ENCODE peak calls at places on chromosomes 12 and 14, in seven cellular contexts. One of them, this sample, is unnamed.

GRCh38 chr12:126518596-126519200 is 1453.5 kb downstream of the AACS start:
- DNase-seq in MCF 10A: peak
- DNase-seq in activated CD4-positive, alpha-beta T cell treated with anti-CD3 and anti-CD28 coated beads for 24 hours: no peak
- DNase-seq in stimulated activated naive CD8-positive, alpha-beta T cell treated with anti-CD3 and anti-CD28 coated beads, Interleukin-15, Interleukin-2, amounts not matched to agents 100 U/mL and 50 U/mL, for 24 hours: no peak
- DNase-seq in left ventricle myocardium inferior: no peak
- DNase-seq in AG20443: no peak
- DNase-seq in heart left ventricle: no peak
- DNase-seq in this sample: no peak

GRCh38 chr12:53224897-53225634 is 6.9 kb downstream of the RARG start:
- DNase-seq in MCF 10A: no peak
- DNase-seq in AG20443: no peak
- DNase-seq in stimulated activated naive CD8-positive, alpha-beta T cell treated with anti-CD3 and anti-CD28 coated beads, Interleukin-15, Interleukin-2, amounts not matched to agents 100 U/mL and 50 U/mL, for 24 hours: no peak
- DNase-seq in activated CD4-positive, alpha-beta T cell treated with anti-CD3 and anti-CD28 coated beads for 24 hours: no peak
- DNase-seq in heart left ventricle: no peak
- DNase-seq in left ventricle myocardium inferior: no peak
- DNase-seq in this sample: no peak

GRCh38 chr14:64779472-64779871 is 75.2 kb downstream of the PLEKHG3 start:
- DNase-seq in activated CD4-positive, alpha-beta T cell treated with anti-CD3 and anti-CD28 coated beads for 24 hours: no peak
- DNase-seq in stimulated activated naive CD8-positive, alpha-beta T cell treated with anti-CD3 and anti-CD28 coated beads, Interleukin-15, Interleukin-2, amounts not matched to agents 100 U/mL and 50 U/mL, for 24 hours: no peak
- DNase-seq in left ventricle myocardium inferior: peak
- DNase-seq in heart left ventricle: no peak
- DNase-seq in MCF 10A: no peak
- DNase-seq in AG20443: no peak
- DNase-seq in this sample: no peak

GRCh38 chr14:103385994-103386491 is 828 bp downstream of the MARK3 start:
- DNase-seq in heart left ventricle: peak
- DNase-seq in AG20443: no peak
- DNase-seq in activated CD4-positive, alpha-beta T cell treated with anti-CD3 and anti-CD28 coated beads for 24 hours: no peak
- DNase-seq in left ventricle myocardium inferior: no peak
- DNase-seq in MCF 10A: peak
- DNase-seq in stimulated activated naive CD8-positive, alpha-beta T cell treated with anti-CD3 and anti-CD28 coated beads, Interleukin-15, Interleukin-2, amounts not matched to agents 100 U/mL and 50 U/mL, for 24 hours: peak
- DNase-seq in this sample: peak

GRCh38 chr14:76717508-76717907 is 43.8 kb upstream of the VASH1 start:
- DNase-seq in heart left ventricle: no peak
- DNase-seq in MCF 10A: no peak
- DNase-seq in AG20443: no peak
- DNase-seq in left ventricle myocardium inferior: no peak
- DNase-seq in activated CD4-positive, alpha-beta T cell treated with anti-CD3 and anti-CD28 coated beads for 24 hours: no peak
- DNase-seq in stimulated activated naive CD8-positive, alpha-beta T cell treated with anti-CD3 and anti-CD28 coated beads, Interleukin-15, Interleukin-2, amounts not matched to agents 100 U/mL and 50 U/mL, for 24 hours: no peak
- DNase-seq in this sample: no peak

GRCh38 chr12:76033116-76034001 is 1.8 kb upstream of the PHLDA1 start:
- DNase-seq in heart left ventricle: no peak
- DNase-seq in stimulated activated naive CD8-positive, alpha-beta T cell treated with anti-CD3 and anti-CD28 coated beads, Interleukin-15, Interleukin-2, amounts not matched to agents 100 U/mL and 50 U/mL, for 24 hours: no peak
- DNase-seq in MCF 10A: no peak
- DNase-seq in AG20443: peak
- DNase-seq in activated CD4-positive, alpha-beta T cell treated with anti-CD3 and anti-CD28 coated beads for 24 hours: no peak
- DNase-seq in left ventricle myocardium inferior: no peak
- DNase-seq in this sample: no peak

GRCh38 chr14:79476133-79476532 is 735.2 kb downstream of the DIO2 start:
- DNase-seq in MCF 10A: no peak
- DNase-seq in left ventricle myocardium inferior: no peak
- DNase-seq in AG20443: no peak
- DNase-seq in heart left ventricle: no peak
- DNase-seq in activated CD4-positive, alpha-beta T cell treated with anti-CD3 and anti-CD28 coated beads for 24 hours: no peak
- DNase-seq in stimulated activated naive CD8-positive, alpha-beta T cell treated with anti-CD3 and anti-CD28 coated beads, Interleukin-15, Interleukin-2, amounts not matched to agents 100 U/mL and 50 U/mL, for 24 hours: no peak
- DNase-seq in this sample: no peak

GRCh38 chr12:14327717-14328116 is 37.8 kb upstream of the ATF7IP start:
- DNase-seq in left ventricle myocardium inferior: no peak
- DNase-seq in heart left ventricle: no peak
- DNase-seq in activated CD4-positive, alpha-beta T cell treated with anti-CD3 and anti-CD28 coated beads for 24 hours: no peak
- DNase-seq in MCF 10A: no peak
- DNase-seq in stimulated activated naive CD8-positive, alpha-beta T cell treated with anti-CD3 and anti-CD28 coated beads, Interleukin-15, Interleukin-2, amounts not matched to agents 100 U/mL and 50 U/mL, for 24 hours: no peak
- DNase-seq in AG20443: peak
- DNase-seq in this sample: no peak

GRCh38 chr12:89179983-89180382 is 172.3 kb downstream of the DUSP6 start:
- DNase-seq in AG20443: peak
- DNase-seq in activated CD4-positive, alpha-beta T cell treated with anti-CD3 and anti-CD28 coated beads for 24 hours: no peak
- DNase-seq in heart left ventricle: no peak
- DNase-seq in stimulated activated naive CD8-positive, alpha-beta T cell treated with anti-CD3 and anti-CD28 coated beads, Interleukin-15, Interleukin-2, amounts not matched to agents 100 U/mL and 50 U/mL, for 24 hours: no peak
- DNase-seq in MCF 10A: peak
- DNase-seq in left ventricle myocardium inferior: no peak
- DNase-seq in this sample: no peak

GRCh38 chr12:109912790-109913189 is 12.7 kb downstream of the TCHP start:
- DNase-seq in left ventricle myocardium inferior: no peak
- DNase-seq in stimulated activated naive CD8-positive, alpha-beta T cell treated with anti-CD3 and anti-CD28 coated beads, Interleukin-15, Interleukin-2, amounts not matched to agents 100 U/mL and 50 U/mL, for 24 hours: no peak
- DNase-seq in AG20443: no peak
- DNase-seq in activated CD4-positive, alpha-beta T cell treated with anti-CD3 and anti-CD28 coated beads for 24 hours: no peak
- DNase-seq in MCF 10A: no peak
- DNase-seq in heart left ventricle: no peak
- DNase-seq in this sample: no peak

GRCh38 chr14:94935901-94936300 is 166.0 kb upstream of the GSC start:
- DNase-seq in heart left ventricle: no peak
- DNase-seq in activated CD4-positive, alpha-beta T cell treated with anti-CD3 and anti-CD28 coated beads for 24 hours: no peak
- DNase-seq in stimulated activated naive CD8-positive, alpha-beta T cell treated with anti-CD3 and anti-CD28 coated beads, Interleukin-15, Interleukin-2, amounts not matched to agents 100 U/mL and 50 U/mL, for 24 hours: no peak
- DNase-seq in AG20443: no peak
- DNase-seq in MCF 10A: no peak
- DNase-seq in left ventricle myocardium inferior: no peak
- DNase-seq in this sample: no peak

GRCh38 chr12:45336331-45336730 is 120.4 kb downstream of the ANO6 start:
- DNase-seq in left ventricle myocardium inferior: no peak
- DNase-seq in activated CD4-positive, alpha-beta T cell treated with anti-CD3 and anti-CD28 coated beads for 24 hours: no peak
- DNase-seq in MCF 10A: peak
- DNase-seq in stimulated activated naive CD8-positive, alpha-beta T cell treated with anti-CD3 and anti-CD28 coated beads, Interleukin-15, Interleukin-2, amounts not matched to agents 100 U/mL and 50 U/mL, for 24 hours: no peak
- DNase-seq in AG20443: peak
- DNase-seq in heart left ventricle: no peak
- DNase-seq in this sample: no peak

GRCh38 chr14:90621205-90621600 is 195.0 kb downstream of the TTC7B start:
- DNase-seq in AG20443: no peak
- DNase-seq in heart left ventricle: no peak
- DNase-seq in stimulated activated naive CD8-positive, alpha-beta T cell treated with anti-CD3 and anti-CD28 coated beads, Interleukin-15, Interleukin-2, amounts not matched to agents 100 U/mL and 50 U/mL, for 24 hours: no peak
- DNase-seq in left ventricle myocardium inferior: no peak
- DNase-seq in MCF 10A: no peak
- DNase-seq in activated CD4-positive, alpha-beta T cell treated with anti-CD3 and anti-CD28 coated beads for 24 hours: no peak
- DNase-seq in this sample: no peak

GRCh38 chr12:10235761-10236631 is 23.3 kb downstream of the GABARAPL1 start:
- DNase-seq in MCF 10A: peak
- DNase-seq in stimulated activated naive CD8-positive, alpha-beta T cell treated with anti-CD3 and anti-CD28 coated beads, Interleukin-15, Interleukin-2, amounts not matched to agents 100 U/mL and 50 U/mL, for 24 hours: peak
- DNase-seq in AG20443: peak
- DNase-seq in left ventricle myocardium inferior: no peak
- DNase-seq in heart left ventricle: no peak
- DNase-seq in activated CD4-positive, alpha-beta T cell treated with anti-CD3 and anti-CD28 coated beads for 24 hours: peak
- DNase-seq in this sample: peak

GRCh38 chr12:42696424-42697149 is 107.0 kb upstream of the PRICKLE1 start:
- DNase-seq in MCF 10A: peak
- DNase-seq in left ventricle myocardium inferior: peak
- DNase-seq in heart left ventricle: peak
- DNase-seq in stimulated activated naive CD8-positive, alpha-beta T cell treated with anti-CD3 and anti-CD28 coated beads, Interleukin-15, Interleukin-2, amounts not matched to agents 100 U/mL and 50 U/mL, for 24 hours: no peak
- DNase-seq in AG20443: peak
- DNase-seq in activated CD4-positive, alpha-beta T cell treated with anti-CD3 and anti-CD28 coated beads for 24 hours: no peak
- DNase-seq in this sample: no peak

GRCh38 chr14:50943261-50943942 is 881 bp downstream of the PYGL start:
- DNase-seq in AG20443: peak
- DNase-seq in MCF 10A: peak
- DNase-seq in left ventricle myocardium inferior: peak
- DNase-seq in activated CD4-positive, alpha-beta T cell treated with anti-CD3 and anti-CD28 coated beads for 24 hours: no peak
- DNase-seq in stimulated activated naive CD8-positive, alpha-beta T cell treated with anti-CD3 and anti-CD28 coated beads, Interleukin-15, Interleukin-2, amounts not matched to agents 100 U/mL and 50 U/mL, for 24 hours: peak
- DNase-seq in heart left ventricle: peak
- DNase-seq in this sample: peak

GRCh38 chr12:57760347-57760982 is 5.6 kb downstream of the MARCHF9 start:
- DNase-seq in MCF 10A: no peak
- DNase-seq in activated CD4-positive, alpha-beta T cell treated with anti-CD3 and anti-CD28 coated beads for 24 hours: no peak
- DNase-seq in stimulated activated naive CD8-positive, alpha-beta T cell treated with anti-CD3 and anti-CD28 coated beads, Interleukin-15, Interleukin-2, amounts not matched to agents 100 U/mL and 50 U/mL, for 24 hours: no peak
- DNase-seq in heart left ventricle: no peak
- DNase-seq in left ventricle myocardium inferior: no peak
- DNase-seq in AG20443: no peak
- DNase-seq in this sample: no peak

GRCh38 chr14:31229638-31230229 is 22.1 kb upstream of the HECTD1 start:
- DNase-seq in MCF 10A: peak
- DNase-seq in activated CD4-positive, alpha-beta T cell treated with anti-CD3 and anti-CD28 coated beads for 24 hours: no peak
- DNase-seq in AG20443: peak
- DNase-seq in stimulated activated naive CD8-positive, alpha-beta T cell treated with anti-CD3 and anti-CD28 coated beads, Interleukin-15, Interleukin-2, amounts not matched to agents 100 U/mL and 50 U/mL, for 24 hours: no peak
- DNase-seq in heart left ventricle: no peak
- DNase-seq in left ventricle myocardium inferior: peak
- DNase-seq in this sample: no peak

GRCh38 chr12:15982471-15982870 is 71.3 kb downstream of the DERA start:
- DNase-seq in left ventricle myocardium inferior: no peak
- DNase-seq in AG20443: peak
- DNase-seq in heart left ventricle: no peak
- DNase-seq in stimulated activated naive CD8-positive, alpha-beta T cell treated with anti-CD3 and anti-CD28 coated beads, Interleukin-15, Interleukin-2, amounts not matched to agents 100 U/mL and 50 U/mL, for 24 hours: no peak
- DNase-seq in MCF 10A: peak
- DNase-seq in activated CD4-positive, alpha-beta T cell treated with anti-CD3 and anti-CD28 coated beads for 24 hours: no peak
- DNase-seq in this sample: no peak

GRCh38 chr12:29245246-29245645 is 96.2 kb downstream of the FAR2 start:
- DNase-seq in left ventricle myocardium inferior: no peak
- DNase-seq in stimulated activated naive CD8-positive, alpha-beta T cell treated with anti-CD3 and anti-CD28 coated beads, Interleukin-15, Interleukin-2, amounts not matched to agents 100 U/mL and 50 U/mL, for 24 hours: no peak
- DNase-seq in activated CD4-positive, alpha-beta T cell treated with anti-CD3 and anti-CD28 coated beads for 24 hours: no peak
- DNase-seq in MCF 10A: no peak
- DNase-seq in AG20443: no peak
- DNase-seq in heart left ventricle: no peak
- DNase-seq in this sample: no peak

GRCh38 chr12:116773276-116773731 is 35.2 kb downstream of the RNFT2 start:
- DNase-seq in stimulated activated naive CD8-positive, alpha-beta T cell treated with anti-CD3 and anti-CD28 coated beads, Interleukin-15, Interleukin-2, amounts not matched to agents 100 U/mL and 50 U/mL, for 24 hours: no peak
- DNase-seq in heart left ventricle: no peak
- DNase-seq in left ventricle myocardium inferior: no peak
- DNase-seq in activated CD4-positive, alpha-beta T cell treated with anti-CD3 and anti-CD28 coated beads for 24 hours: no peak
- DNase-seq in MCF 10A: peak
- DNase-seq in AG20443: peak
- DNase-seq in this sample: no peak

GRCh38 chr14:64233791-64234190 is 60.4 kb downstream of the ESR2 start:
- DNase-seq in activated CD4-positive, alpha-beta T cell treated with anti-CD3 and anti-CD28 coated beads for 24 hours: no peak
- DNase-seq in heart left ventricle: no peak
- DNase-seq in stimulated activated naive CD8-positive, alpha-beta T cell treated with anti-CD3 and anti-CD28 coated beads, Interleukin-15, Interleukin-2, amounts not matched to agents 100 U/mL and 50 U/mL, for 24 hours: no peak
- DNase-seq in MCF 10A: no peak
- DNase-seq in AG20443: no peak
- DNase-seq in left ventricle myocardium inferior: no peak
- DNase-seq in this sample: no peak

GRCh38 chr14:65941091-65941490 is 528.6 kb downstream of the FUT8 start:
- DNase-seq in MCF 10A: no peak
- DNase-seq in heart left ventricle: no peak
- DNase-seq in activated CD4-positive, alpha-beta T cell treated with anti-CD3 and anti-CD28 coated beads for 24 hours: no peak
- DNase-seq in stimulated activated naive CD8-positive, alpha-beta T cell treated with anti-CD3 and anti-CD28 coated beads, Interleukin-15, Interleukin-2, amounts not matched to agents 100 U/mL and 50 U/mL, for 24 hours: no peak
- DNase-seq in left ventricle myocardium inferior: no peak
- DNase-seq in AG20443: no peak
- DNase-seq in this sample: no peak

GRCh38 chr12:122965851-122966742 is at the start of gene ABCB9:
- DNase-seq in MCF 10A: peak
- DNase-seq in left ventricle myocardium inferior: peak
- DNase-seq in AG20443: peak
- DNase-seq in stimulated activated naive CD8-positive, alpha-beta T cell treated with anti-CD3 and anti-CD28 coated beads, Interleukin-15, Interleukin-2, amounts not matched to agents 100 U/mL and 50 U/mL, for 24 hours: peak
- DNase-seq in activated CD4-positive, alpha-beta T cell treated with anti-CD3 and anti-CD28 coated beads for 24 hours: peak
- DNase-seq in heart left ventricle: peak
- DNase-seq in this sample: peak

GRCh38 chr12:42481368-42481767 is 108.2 kb downstream of the PRICKLE1 start:
- DNase-seq in AG20443: no peak
- DNase-seq in stimulated activated naive CD8-positive, alpha-beta T cell treated with anti-CD3 and anti-CD28 coated beads, Interleukin-15, Interleukin-2, amounts not matched to agents 100 U/mL and 50 U/mL, for 24 hours: no peak
- DNase-seq in left ventricle myocardium inferior: no peak
- DNase-seq in MCF 10A: no peak
- DNase-seq in heart left ventricle: no peak
- DNase-seq in activated CD4-positive, alpha-beta T cell treated with anti-CD3 and anti-CD28 coated beads for 24 hours: no peak
- DNase-seq in this sample: no peak

GRCh38 chr14:80924365-80925103 is 17.0 kb downstream of the CEP128 start:
- DNase-seq in heart left ventricle: no peak
- DNase-seq in stimulated activated naive CD8-positive, alpha-beta T cell treated with anti-CD3 and anti-CD28 coated beads, Interleukin-15, Interleukin-2, amounts not matched to agents 100 U/mL and 50 U/mL, for 24 hours: no peak
- DNase-seq in AG20443: no peak
- DNase-seq in left ventricle myocardium inferior: no peak
- DNase-seq in activated CD4-positive, alpha-beta T cell treated with anti-CD3 and anti-CD28 coated beads for 24 hours: no peak
- DNase-seq in MCF 10A: no peak
- DNase-seq in this sample: no peak